ENCODE peak calls at places on chromosomes 1 and 21, in four cellular contexts. Z, R, C and T are unnamed samples.

GRCh38 chr21:44407493-44407892 is 47.8 kb upstream of the LRRC3 start:
- DNase-seq in R (no peak), Z (no peak), C (no peak), T (no peak)

GRCh38 chr21:39441502-39442475 is 3.8 kb downstream of the LCA5L start:
- DNase-seq in C (peak; percentile 45), R (peak; percentile 39), Z (peak; percentile 62), T (peak; percentile 70)

GRCh38 chr1:64963466-64963865 is 2.9 kb downstream of the JAK1 start:
- DNase-seq in R (no peak), Z (no peak), C (no peak), T (no peak)

GRCh38 chr1:25011966-25012625 is 82.0 kb upstream of the RUNX3 start:
- DNase-seq in C (peak; percentile 63), Z (no peak), R (no peak), T (no peak)

GRCh38 chr1:14519976-14520375 is 78.5 kb upstream of the KAZN start:
- DNase-seq in Z (no peak), C (no peak), R (no peak), T (no peak)

GRCh38 chr1:58699011-58699762 is 675 bp downstream of the MYSM1 start:
- DNase-seq in R (no peak), Z (no peak), C (no peak), T (peak; percentile 46)

GRCh38 chr1:88801575-88802208 is 89.7 kb downstream of the GTF2B start:
- DNase-seq in C (no peak), R (no peak), Z (no peak), T (no peak)

GRCh38 chr1:109642610-109643009 is 13.3 kb upstream of the GSTM4 start:
- DNase-seq in R (no peak), Z (no peak), C (no peak), T (no peak)

GRCh38 chr1:227786673-227787512 is 28.6 kb upstream of the PRSS38 start:
- DNase-seq in Z (no peak), R (no peak), C (no peak), T (no peak)

GRCh38 chr1:84165566-84165965 is 21.5 kb downstream of the PRKACB start:
- DNase-seq in R (no peak), Z (no peak), C (no peak), T (no peak)

GRCh38 chr1:84163123-84164038 is 19.3 kb downstream of the PRKACB start:
- DNase-seq in Z (no peak), C (no peak), R (no peak), T (no peak)

GRCh38 chr1:84166797-84167196 is 22.7 kb downstream of the PRKACB start:
- DNase-seq in R (no peak), Z (no peak), C (no peak), T (no peak)

GRCh38 chr1:84164567-84165021 is 20.5 kb downstream of the PRKACB start:
- DNase-seq in R (no peak), C (no peak), Z (no peak), T (no peak)

GRCh38 chr1:84164156-84164555 is 20.1 kb downstream of the PRKACB start:
- DNase-seq in Z (no peak), R (no peak), C (no peak), T (no peak)
- TF ChIP-seq ELF4 in Z (no peak), R (no peak), C (no peak), T (no peak)

DNA sequence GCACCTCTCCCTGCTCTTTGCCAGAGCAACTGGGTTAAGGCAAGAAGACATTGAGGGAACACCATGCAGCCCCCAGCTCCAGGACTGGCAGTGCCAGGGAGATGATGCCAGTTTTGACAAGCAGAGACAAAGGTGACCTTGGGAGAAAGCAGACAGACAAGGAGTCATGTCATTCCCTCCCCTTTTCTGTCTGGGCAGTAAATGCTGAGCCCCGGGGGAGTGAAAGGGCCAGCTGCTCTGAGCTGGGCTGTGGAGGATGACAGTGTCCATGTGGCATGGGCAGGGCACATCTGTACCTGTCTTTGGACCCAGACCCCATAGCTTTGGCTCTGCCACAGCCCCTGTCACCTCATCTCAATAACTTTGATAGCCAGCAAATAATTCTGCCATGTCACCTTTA is 24.2 kb downstream of the PLEKHA6 start:
- DNase-seq in Z (no peak), R (no peak), C (no peak), T (no peak)
- TF ChIP-seq ELF4 in Z (no peak), R (no peak), C (no peak), T (no peak)

GRCh38 chr1:212608956-212609700 is 567 bp downstream of the ATF3 start:
- DNase-seq in Z (peak; percentile 65), R (peak; percentile 78), C (peak; percentile 36), T (peak; percentile 64)
- TF ChIP-seq ELF4 in Z (no peak), R (no peak), C (no peak), T (no peak)

DNA sequence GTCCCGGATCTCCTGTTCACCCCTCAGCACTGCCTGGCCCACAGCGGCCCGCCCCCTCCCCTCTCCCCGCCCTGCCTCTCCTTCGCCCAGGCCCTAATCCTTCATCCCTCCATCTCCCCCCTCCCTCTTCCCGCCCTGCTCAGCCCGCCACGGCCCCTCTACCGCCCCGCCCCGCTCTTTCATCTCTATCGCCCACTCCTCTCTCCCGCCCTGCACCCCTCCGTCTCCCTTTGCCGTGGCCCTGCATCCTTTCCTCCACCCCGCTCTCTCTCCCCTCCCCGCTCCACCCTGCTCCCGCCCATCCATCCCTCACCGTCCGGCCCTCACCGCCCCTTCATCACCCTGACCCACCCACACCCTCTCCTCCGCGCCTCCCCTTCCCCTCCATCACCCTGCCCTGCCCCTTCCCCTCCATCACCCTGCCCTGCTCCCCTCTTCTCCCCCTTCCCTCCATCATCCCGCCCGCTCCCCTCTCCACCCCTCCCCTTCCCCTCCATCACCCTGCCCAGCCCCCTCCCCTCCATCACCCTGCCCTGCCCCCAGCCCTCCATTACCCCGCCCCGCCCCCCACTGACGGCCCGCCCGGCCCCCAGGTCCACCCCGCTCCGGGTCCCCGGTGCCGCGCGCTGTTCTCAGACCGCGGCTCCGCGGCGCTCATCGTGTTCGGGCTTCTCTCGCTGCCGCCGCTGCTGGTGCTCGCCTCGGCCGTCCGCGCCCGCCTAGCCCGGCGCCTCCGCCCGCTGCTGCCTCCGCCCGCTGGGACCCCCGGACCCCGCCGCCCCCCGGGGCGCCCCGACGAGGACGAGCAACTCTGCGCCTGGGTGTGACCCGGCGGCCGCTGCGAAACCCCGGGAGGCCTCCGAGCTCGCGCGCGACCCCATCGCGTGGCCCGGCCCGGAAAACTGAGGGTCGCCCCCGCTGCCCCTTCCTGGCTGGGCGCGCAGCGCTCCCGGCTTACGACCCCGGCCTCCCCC is 6.2 kb upstream of the ANKRD65 start:
- DNase-seq in R (peak; percentile 48), C (peak; percentile 35), Z (peak; percentile 17), T (peak; percentile 78)
- TF ChIP-seq ELF4 in R (no peak), C (no peak), Z (no peak), T (no peak)